ENCODE peak calls at places on chromosomes 6 and 20, in four cellular contexts. One of them, this sample, is unnamed.

GRCh38 chr20:48879609-48880008 is 41.9 kb upstream of the ARFGEF2 start:
- DNase-seq in uterus: no peak
- DNase-seq in IMR-90: no peak
- DNase-seq in nephron progenitor cell: no peak
- DNase-seq in this sample: peak

GRCh38 chr6:80607814-80608391 is 501.4 kb downstream of the BCKDHB start:
- DNase-seq in uterus: no peak
- DNase-seq in IMR-90: peak
- DNase-seq in nephron progenitor cell: no peak
- DNase-seq in this sample: peak

GRCh38 chr20:63178445-63178818 is 37.5 kb downstream of the YTHDF1 start:
- DNase-seq in uterus: no peak
- DNase-seq in IMR-90: no peak
- DNase-seq in nephron progenitor cell: peak
- DNase-seq in this sample: no peak

GRCh38 chr6:106908386-106908840 is 66.1 kb downstream of the CD24 start:
- DNase-seq in uterus: no peak
- DNase-seq in IMR-90: no peak
- DNase-seq in nephron progenitor cell: no peak
- DNase-seq in this sample: no peak

GRCh38 chr6:9404351-9405146 is 969.2 kb upstream of the SLC35B3 start:
- DNase-seq in uterus: no peak
- DNase-seq in IMR-90: no peak
- DNase-seq in nephron progenitor cell: no peak
- DNase-seq in this sample: peak

GRCh38 chr6:140316966-140317365 is 942.5 kb upstream of the CITED2 start:
- DNase-seq in uterus: no peak
- DNase-seq in IMR-90: no peak
- DNase-seq in nephron progenitor cell: no peak
- DNase-seq in this sample: no peak

GRCh38 chr6:20119446-20119845 is 92.8 kb downstream of the MBOAT1 start:
- DNase-seq in uterus: no peak
- DNase-seq in IMR-90: no peak
- DNase-seq in nephron progenitor cell: peak
- DNase-seq in this sample: no peak

GRCh38 chr20:9440891-9441290 is 73.5 kb upstream of the LAMP5 start:
- DNase-seq in uterus: no peak
- DNase-seq in IMR-90: peak
- DNase-seq in nephron progenitor cell: no peak
- DNase-seq in this sample: no peak

GRCh38 chr6:312704-313485 is 20.6 kb downstream of the DUSP22 start:
- DNase-seq in uterus: no peak
- DNase-seq in IMR-90: no peak
- DNase-seq in nephron progenitor cell: no peak
- DNase-seq in this sample: no peak

GRCh38 chr20:2755451-2756055 is 44.9 kb downstream of the CPXM1 start:
- DNase-seq in uterus: no peak
- DNase-seq in IMR-90: no peak
- DNase-seq in nephron progenitor cell: no peak
- DNase-seq in this sample: no peak

GRCh38 chr20:22088882-22089281 is 383.4 kb downstream of the PAX1 start:
- DNase-seq in uterus: no peak
- DNase-seq in IMR-90: no peak
- DNase-seq in nephron progenitor cell: no peak
- DNase-seq in this sample: no peak

GRCh38 chr6:75368864-75369402 is 84.3 kb upstream of the TMEM30A start:
- DNase-seq in uterus: no peak
- DNase-seq in IMR-90: no peak
- DNase-seq in nephron progenitor cell: no peak
- DNase-seq in this sample: no peak

GRCh38 chr6:42440027-42440426 is 11.7 kb downstream of the TRERF1 start:
- DNase-seq in uterus: no peak
- DNase-seq in IMR-90: peak
- DNase-seq in nephron progenitor cell: no peak
- DNase-seq in this sample: no peak

GRCh38 chr20:53839423-53840176 is 230.8 kb downstream of the BCAS1 start:
- DNase-seq in uterus: no peak
- DNase-seq in IMR-90: no peak
- DNase-seq in nephron progenitor cell: no peak
- DNase-seq in this sample: no peak

GRCh38 chr6:37588745-37589139 is 89.0 kb upstream of the CCDC167 start:
- DNase-seq in uterus: no peak
- DNase-seq in IMR-90: no peak
- DNase-seq in nephron progenitor cell: no peak
- DNase-seq in this sample: no peak

GRCh38 chr6:25312034-25312620 is 33.0 kb downstream of the CARMIL1 start:
- DNase-seq in uterus: no peak
- DNase-seq in IMR-90: peak
- DNase-seq in nephron progenitor cell: no peak
- DNase-seq in this sample: peak

GRCh38 chr6:89080281-89081128 is at the start of gene PNRC1:
- DNase-seq in uterus: peak
- DNase-seq in IMR-90: peak
- DNase-seq in nephron progenitor cell: peak
- DNase-seq in this sample: peak

GRCh38 chr6:134420638-134421181 is 102.8 kb upstream of the SGK1 start:
- DNase-seq in uterus: no peak
- DNase-seq in IMR-90: peak
- DNase-seq in nephron progenitor cell: no peak
- DNase-seq in this sample: peak

GRCh38 chr6:39876826-39877225 is 57.4 kb downstream of the MOCS1 start:
- DNase-seq in uterus: no peak
- DNase-seq in IMR-90: no peak
- DNase-seq in nephron progenitor cell: no peak
- DNase-seq in this sample: no peak

GRCh38 chr20:61660559-61660958 is 405.1 kb downstream of the TAF4 start:
- DNase-seq in uterus: no peak
- DNase-seq in IMR-90: no peak
- DNase-seq in nephron progenitor cell: no peak
- DNase-seq in this sample: no peak

GRCh38 chr20:21529863-21530262 is 16.0 kb upstream of the NKX2-2 start:
- DNase-seq in uterus: no peak
- DNase-seq in IMR-90: no peak
- DNase-seq in nephron progenitor cell: no peak
- DNase-seq in this sample: no peak

GRCh38 chr6:153032255-153032882 is 29.9 kb upstream of the MTRF1L start:
- DNase-seq in uterus: no peak
- DNase-seq in IMR-90: peak
- DNase-seq in nephron progenitor cell: no peak
- DNase-seq in this sample: peak

GRCh38 chr6:90197854-90198496 is 98.7 kb downstream of the BACH2 start:
- DNase-seq in uterus: peak
- DNase-seq in IMR-90: peak
- DNase-seq in nephron progenitor cell: no peak
- DNase-seq in this sample: peak

GRCh38 chr6:164502838-164503237 is 806.6 kb downstream of the C6orf118 start:
- DNase-seq in uterus: no peak
- DNase-seq in IMR-90: no peak
- DNase-seq in nephron progenitor cell: no peak
- DNase-seq in this sample: no peak

GRCh38 chr6:136790411-136791295 is 1.6 kb downstream of the MAP3K5 start:
- DNase-seq in uterus: no peak
- DNase-seq in IMR-90: no peak
- DNase-seq in nephron progenitor cell: no peak
- DNase-seq in this sample: no peak

GRCh38 chr6:148747145-148747492 is 289 bp downstream of the UST start:
- DNase-seq in uterus: peak
- DNase-seq in IMR-90: peak
- DNase-seq in nephron progenitor cell: peak
- DNase-seq in this sample: peak

GRCh38 chr6:118965354-118965753 is 30.4 kb upstream of the MCM9 start:
- DNase-seq in uterus: no peak
- DNase-seq in IMR-90: no peak
- DNase-seq in nephron progenitor cell: no peak
- DNase-seq in this sample: peak

GRCh38 chr20:23881371-23881770 is 1.8 kb upstream of the CST5 start:
- DNase-seq in uterus: no peak
- DNase-seq in IMR-90: no peak
- DNase-seq in nephron progenitor cell: no peak
- DNase-seq in this sample: no peak

GRCh38 chr6:82979657-82980056 is 86.0 kb downstream of the UBE3D start:
- DNase-seq in uterus: no peak
- DNase-seq in IMR-90: no peak
- DNase-seq in nephron progenitor cell: no peak
- DNase-seq in this sample: no peak

GRCh38 chr20:49030954-49031619 is 15.0 kb upstream of the CSE1L start:
- DNase-seq in uterus: peak
- DNase-seq in IMR-90: no peak
- DNase-seq in nephron progenitor cell: no peak
- DNase-seq in this sample: no peak

GRCh38 chr6:160999508-160999907 is 7.9 kb downstream of the MAP3K4 start:
- DNase-seq in uterus: no peak
- DNase-seq in IMR-90: no peak
- DNase-seq in nephron progenitor cell: no peak
- DNase-seq in this sample: no peak